ENCODE peak calls at places on chromosomes 12 and 14, in nine cellular contexts. M is upper lobe of right lung; E is adrenal gland; F is CD4-positive, CD25-positive, alpha-beta regulatory T cell; U is sigmoid colon; O is MM.1S; K is psoas muscle; A is neural progenitor cell; T is fibroblast of lung. H is an unnamed sample.

GRCh38 chr14:72649603-72650227 is 244.2 kb downstream of the DPF3 start:
- DNase-seq in A (no peak), O (no peak), T (no peak), F (no peak), U (no peak), M (no peak), E (no peak), K (no peak), H (no peak)

GRCh38 chr12:2119266-2119665 is 66.5 kb downstream of the CACNA1C start:
- DNase-seq in M (peak; percentile 31), K (no peak), T (no peak), F (no peak), O (no peak), E (no peak), U (peak; percentile 63), A (no peak), H (no peak)

GRCh38 chr14:100030441-100031153 is 34.6 kb upstream of the EVL start:
- DNase-seq in F (no peak), U (no peak), A (no peak), M (no peak), T (peak; percentile 96), E (peak; percentile 70), K (no peak), O (no peak), H (no peak)

GRCh38 chr12:71639341-71639760 is 24.3 kb downstream of the ZFC3H1 start:
- DNase-seq in E (no peak), M (no peak), T (no peak), O (peak; percentile 21), A (peak; percentile 4), F (no peak), U (no peak), K (no peak), H (no peak)

GRCh38 chr12:21418403-21418802 is 19.1 kb upstream of the PYROXD1 start:
- DNase-seq in F (no peak), K (no peak), O (no peak), T (no peak), A (no peak), E (no peak), M (no peak), U (no peak), H (no peak)

GRCh38 chr12:123270380-123271181 is 1.1 kb downstream of the CDK2AP1 start:
- DNase-seq in A (peak; percentile 42), K (peak; percentile 59), M (peak; percentile 72), T (peak; percentile 47), U (peak; percentile 72), E (peak; percentile 33), F (no peak), O (no peak), H (peak; percentile 33)

GRCh38 chr14:91138511-91139359 is 24.9 kb downstream of the DGLUCY start:
- DNase-seq in E (no peak), U (no peak), M (no peak), O (peak; percentile 7), A (peak; percentile 31), T (no peak), K (no peak), F (peak; percentile 17), H (no peak)

GRCh38 chr12:109554761-109555160 is 18.5 kb downstream of the MMAB start:
- DNase-seq in M (no peak), F (no peak), K (no peak), E (no peak), U (no peak), T (no peak), A (no peak), O (no peak), H (no peak)

GRCh38 chr12:47021298-47021697 is 58.1 kb upstream of the PCED1B start:
- DNase-seq in F (no peak), E (no peak), A (peak; percentile 70), T (peak; percentile 94), K (no peak), U (no peak), O (peak; percentile 67), M (no peak), H (no peak)

GRCh38 chr12:5796171-5797091 is 148.6 kb downstream of the ANO2 start:
- DNase-seq in M (peak; percentile 72), K (no peak), O (no peak), F (no peak), U (no peak), E (no peak), T (no peak), A (peak; percentile 83), H (no peak)

GRCh38 chr12:5789469-5789968 is 155.5 kb downstream of the ANO2 start:
- DNase-seq in U (no peak), E (no peak), K (no peak), M (no peak), A (no peak), F (no peak), T (peak; percentile 49), O (no peak), H (no peak)

GRCh38 chr12:5794156-5794555 is 150.9 kb downstream of the ANO2 start:
- DNase-seq in K (no peak), F (no peak), U (no peak), A (no peak), T (no peak), E (no peak), M (no peak), O (no peak), H (no peak)

GRCh38 chr12:5787828-5788227 is 157.2 kb downstream of the ANO2 start:
- DNase-seq in T (no peak), O (no peak), M (no peak), F (no peak), A (no peak), K (no peak), E (no peak), U (no peak), H (no peak)

GRCh38 chr12:5792350-5792749 is 152.7 kb downstream of the ANO2 start:
- DNase-seq in K (no peak), F (no peak), U (no peak), E (no peak), M (no peak), A (no peak), O (no peak), T (peak; percentile 18), H (no peak)
- H3K4me1 ChIP-seq in K (no peaks in the 10 kb centered on the region), F (no peaks in the 10 kb centered on the region), U (no peaks in the 10 kb centered on the region), E (no peaks in the 10 kb centered on the region), M (no peaks in the 10 kb centered on the region), A (peaks cover 9% of the 10 kb centered on the region), O (no peaks in the 10 kb centered on the region), T (no peaks in the 10 kb centered on the region), H (no peaks in the 10 kb centered on the region)

GRCh38 chr14:61573748-61574513 is 121.4 kb upstream of the HIF1A start:
- DNase-seq in U (no peak), O (no peak), A (no peak), E (no peak), F (no peak), T (peak; percentile 81), M (no peak), K (no peak), H (no peak)

GRCh38 chr14:61574514-61574807 is 120.9 kb upstream of the HIF1A start:
- DNase-seq in M (no peak), F (no peak), A (peak; percentile 54), O (no peak), K (no peak), E (no peak), U (no peak), T (no peak), H (no peak)

GRCh38 chr14:61575751-61576150 is 119.6 kb upstream of the HIF1A start:
- DNase-seq in K (no peak), F (no peak), U (no peak), A (no peak), O (no peak), T (no peak), M (no peak), E (no peak), H (no peak)

GRCh38 chr14:61573321-61573720 is 122.0 kb upstream of the HIF1A start:
- DNase-seq in U (no peak), E (no peak), O (no peak), A (no peak), M (no peak), F (no peak), K (no peak), T (peak; percentile 68), H (no peak)

GRCh38 chr14:61575126-61575525 is 120.2 kb upstream of the HIF1A start:
- DNase-seq in U (no peak), A (no peak), E (no peak), O (no peak), M (no peak), F (no peak), K (no peak), T (no peak), H (no peak)
- H3K4me1 ChIP-seq in U (peaks cover 39% of the 10 kb centered on the region), A (peaks cover 29% of the 10 kb centered on the region), E (peaks cover 13% of the 10 kb centered on the region), O (no peaks in the 10 kb centered on the region), M (peaks cover 7% of the 10 kb centered on the region), F (peaks cover 6% of the 10 kb centered on the region), K (no peaks in the 10 kb centered on the region), T (peaks cover 11% of the 10 kb centered on the region), H (peaks cover 8% of the 10 kb centered on the region)

DNA sequence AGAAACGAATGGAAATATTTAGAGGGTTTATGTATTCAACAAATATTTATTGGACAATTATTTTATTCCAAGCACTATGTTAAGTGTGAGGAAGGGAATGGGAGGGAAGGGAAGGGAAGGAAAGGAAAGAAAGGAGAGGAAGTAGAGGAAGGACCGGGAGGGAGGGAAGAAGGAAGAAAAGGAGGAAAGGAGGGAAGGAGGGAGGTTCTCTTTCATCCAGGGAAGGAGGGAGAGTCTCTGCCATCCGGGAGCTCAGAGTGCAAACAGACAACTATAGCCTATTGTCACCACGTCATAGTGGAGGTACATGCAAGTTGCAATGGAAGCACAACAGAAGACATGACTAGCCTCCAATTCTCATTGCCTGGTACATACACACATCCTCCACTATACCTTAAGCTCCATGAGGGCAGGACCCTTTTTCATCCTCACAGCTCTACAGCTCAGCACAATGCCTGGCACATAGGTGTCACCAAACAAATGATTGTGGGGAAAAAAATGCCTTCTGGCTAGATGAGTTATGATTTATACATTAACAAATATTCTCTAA is 48.1 kb downstream of the DAD1 start:
- DNase-seq in K (no peak), M (no peak), T (no peak), O (no peak), A (no peak), F (no peak), U (no peak), E (no peak), H (no peak)
- H3K4me1 ChIP-seq in K (no peaks in the 10 kb centered on the region), M (peaks cover 8% of the 10 kb centered on the region), T (peaks cover 10% of the 10 kb centered on the region), O (no peaks in the 10 kb centered on the region), A (no peaks in the 10 kb centered on the region), F (peaks cover 100% of the 10 kb centered on the region), U (peaks cover 11% of the 10 kb centered on the region), E (no peaks in the 10 kb centered on the region), H (peaks cover 2% of the 10 kb centered on the region)

GRCh38 chr14:50447491-50447890 is 50.8 kb upstream of the CDKL1 start:
- DNase-seq in O (no peak), E (no peak), U (no peak), A (no peak), T (peak; percentile 77), M (no peak), K (no peak), F (no peak), H (no peak)

GRCh38 chr14:50451854-50452253 is 55.2 kb upstream of the CDKL1 start:
- DNase-seq in T (no peak), O (no peak), A (no peak), F (no peak), E (no peak), U (no peak), K (no peak), M (no peak), H (no peak)

GRCh38 chr14:50452285-50452684 is 55.6 kb upstream of the CDKL1 start:
- DNase-seq in E (no peak), F (no peak), U (no peak), K (no peak), T (no peak), M (no peak), A (no peak), O (no peak), H (no peak)

GRCh38 chr14:50453869-50454268 is 57.2 kb upstream of the CDKL1 start:
- DNase-seq in U (no peak), F (no peak), T (no peak), E (no peak), K (no peak), A (no peak), M (no peak), O (no peak), H (no peak)

GRCh38 chr14:50452979-50453705 is 56.5 kb upstream of the CDKL1 start:
- DNase-seq in A (no peak), F (no peak), T (peak; percentile 87), E (peak; percentile 45), O (no peak), U (no peak), K (no peak), M (no peak), H (no peak)
- H3K4me1 ChIP-seq in A (no peaks in the 10 kb centered on the region), F (no peaks in the 10 kb centered on the region), T (peaks cover 8% of the 10 kb centered on the region), E (no peaks in the 10 kb centered on the region), O (peaks cover 6% of the 10 kb centered on the region), U (no peaks in the 10 kb centered on the region), K (no peaks in the 10 kb centered on the region), M (no peaks in the 10 kb centered on the region), H (peaks cover 2% of the 10 kb centered on the region)